ENCODE peak calls at places on chromosomes 5 and 9, in ten cellular contexts. C, D, U, E, B, J, R, W, Q and X are unnamed samples.
A peak's percentile ranks its signal among the peaks of the same experiment; 100 is the strongest.

GRCh38 chr5:16784088-16784487 is 152.0 kb downstream of the MYO10 start:
- DNase-seq in W (peak; percentile 54), D (no peak), R (no peak), E (no peak), J (no peak), Q (no peak), U (no peak), B (no peak), C (no peak), X (no peak)

GRCh38 chr5:52760695-52761366 is 26.9 kb upstream of the ITGA1 start:
- DNase-seq in U (no peak), E (no peak), W (no peak), R (no peak), D (no peak), J (no peak), B (no peak), Q (no peak), C (no peak), X (no peak)

GRCh38 chr5:11069041-11069440 is 308.0 kb upstream of the DAP start:
- DNase-seq in R (no peak), E (no peak), C (no peak), B (no peak), Q (no peak), U (no peak), J (no peak), W (peak; percentile 54), D (no peak), X (no peak)

GRCh38 chr5:150137168-150137957 is 18.3 kb downstream of the PDGFRB start:
- DNase-seq in Q (no peak), E (no peak), W (peak; percentile 68), C (no peak), J (no peak), B (peak; percentile 85), U (no peak), D (no peak), R (no peak), X (no peak)

GRCh38 chr9:97437151-97437550 is 25.3 kb downstream of the TDRD7 start:
- DNase-seq in D (no peak), W (no peak), C (no peak), U (no peak), Q (no peak), E (no peak), B (no peak), R (no peak), J (no peak), X (no peak)

GRCh38 chr5:15785636-15786035 is 285.7 kb downstream of the FBXL7 start:
- DNase-seq in R (no peak), Q (no peak), U (no peak), J (no peak), W (no peak), D (no peak), B (no peak), C (no peak), E (no peak), X (no peak)

GRCh38 chr9:21668504-21668903 is 133.9 kb upstream of the MTAP start:
- DNase-seq in D (peak; percentile 14), Q (no peak), C (no peak), E (no peak), U (no peak), J (no peak), B (no peak), R (no peak), W (no peak), X (no peak)

GRCh38 chr9:21323091-21323490 is 12.1 kb downstream of the KLHL9 start:
- DNase-seq in D (no peak), J (no peak), W (no peak), U (no peak), E (no peak), Q (no peak), C (no peak), B (no peak), R (no peak), X (no peak)

GRCh38 chr5:146130440-146131045 is 25.2 kb upstream of the PLAC8L1 start:
- DNase-seq in J (no peak), D (no peak), U (no peak), W (no peak), R (peak; percentile 64), Q (no peak), C (no peak), B (no peak), E (no peak), X (no peak)

GRCh38 chr9:33682551-33682950 is 112.8 kb upstream of the PRSS3 start:
- DNase-seq in J (no peak), Q (no peak), E (no peak), U (no peak), B (no peak), D (no peak), R (no peak), C (no peak), W (no peak), X (no peak)

GRCh38 chr5:132807163-132807838 is 5.8 kb upstream of the SOWAHA start:
- DNase-seq in D (no peak), Q (no peak), C (no peak), J (no peak), U (no peak), W (no peak), B (peak; percentile 75), R (peak; percentile 25), E (no peak), X (no peak)

GRCh38 chr5:157050050-157050449 is 8.9 kb downstream of the HAVCR1 start:
- DNase-seq in J (no peak), E (no peak), D (no peak), U (no peak), Q (no peak), R (no peak), C (no peak), W (no peak), B (no peak), X (no peak)

GRCh38 chr9:5440426-5440825 is 2.7 kb upstream of the PLGRKT start:
- DNase-seq in U (no peak), E (no peak), J (no peak), W (no peak), D (no peak), C (no peak), Q (no peak), B (no peak), R (no peak), X (no peak)

GRCh38 chr9:12906646-12907045 is 131.8 kb downstream of the LURAP1L start:
- DNase-seq in R (no peak), U (no peak), D (no peak), B (no peak), C (no peak), Q (no peak), E (no peak), W (no peak), J (no peak), X (no peak)

GRCh38 chr9:133147412-133148271 is 16.1 kb downstream of the GBGT1 start:
- DNase-seq in U (no peak), B (peak; percentile 77), C (peak; percentile 78), Q (peak; percentile 91), R (peak; percentile 86), J (peak; percentile 11), W (peak; percentile 60), D (no peak), E (peak; percentile 82), X (peak; percentile 55)

GRCh38 chr5:156420665-156421064 is 93.7 kb downstream of the SGCD start:
- DNase-seq in D (no peak), B (no peak), E (no peak), W (no peak), R (no peak), U (no peak), Q (no peak), C (no peak), J (no peak), X (no peak)

GRCh38 chr5:154288145-154288544 is 97.6 kb downstream of the GALNT10 start:
- DNase-seq in E (no peak), U (no peak), R (no peak), J (no peak), Q (peak; percentile 45), D (no peak), W (no peak), C (no peak), B (no peak), X (no peak)

GRCh38 chr9:105064248-105065118 is 136.5 kb upstream of the ABCA1 start:
- DNase-seq in D (peak; percentile 74), U (peak; percentile 57), W (peak; percentile 97), E (no peak), B (peak; percentile 93), J (peak; percentile 59), Q (peak; percentile 86), C (peak; percentile 90), R (peak; percentile 95), X (no peak)